ENCODE peak calls at places on chromosomes 4 and X, in four cellular contexts. Q is CD4-positive, CD25-positive, alpha-beta regulatory T cell; K is gastroesophageal sphincter; L is left ventricle myocardium superior. B is an unnamed sample.

GRCh38 chrX:39263946-39264483 is 462.8 kb downstream of the MID1IP1 start:
- ATAC-seq in K (no peak), Q (no peak), L (no peak), B (no peak)

GRCh38 chr4:152945639-152946038 is 9.5 kb downstream of the FHDC1 start:
- ATAC-seq in K (no peak), Q (no peak), L (no peak), B (no peak)

GRCh38 chr4:95547708-95548471 is 883 bp downstream of the UNC5C start:
- ATAC-seq in K (peak; percentile 16), Q (no peak), L (peak; percentile 16), B (no peak)

GRCh38 chrX:115318139-115318538 is 28.6 kb downstream of the LUZP4 start:
- ATAC-seq in K (no peak), L (no peak), Q (no peak), B (no peak)

GRCh38 chr4:85459736-85460135 is 15.2 kb upstream of the ARHGAP24 start:
- ATAC-seq in K (no peak), L (no peak), Q (no peak), B (no peak)

GRCh38 chr4:71774136-71774535 is 9.7 kb downstream of the GC start:
- ATAC-seq in L (no peak), K (no peak), Q (no peak), B (no peak)

GRCh38 chr4:99853993-99854392 is 37.4 kb downstream of the DAPP1 start:
- ATAC-seq in Q (no peak), K (no peak), L (no peak), B (no peak)

GRCh38 chrX:118872102-118872566 is 48.5 kb downstream of the ZCCHC12 start:
- ATAC-seq in K (peak; percentile 63), L (peak; percentile 94), Q (no peak), B (no peak)

GRCh38 chr4:17241835-17242234 is 270.1 kb downstream of the QDPR start:
- ATAC-seq in L (peak; percentile 70), K (no peak), Q (no peak), B (no peak)

GRCh38 chrX:139495324-139495723 is 35.2 kb upstream of the F9 start:
- ATAC-seq in L (no peak), Q (no peak), K (no peak), B (no peak)

GRCh38 chrX:9595131-9595530 is 130.3 kb downstream of the TBL1X start:
- ATAC-seq in L (no peak), Q (no peak), K (no peak), B (no peak)

GRCh38 chr4:77600521-77601451 is 4.8 kb upstream of the CXCL13 start:
- ATAC-seq in Q (no peak), K (no peak), L (no peak), B (no peak)

GRCh38 chr4:3293410-3294391 is 880 bp downstream of the RGS12 start:
- ATAC-seq in K (no peak), L (no peak), Q (no peak), B (no peak)

GRCh38 chr4:122658377-122658776 is 37.5 kb upstream of the IL21 start:
- ATAC-seq in L (no peak), K (no peak), Q (no peak), B (no peak)

GRCh38 chr4:123619326-123619725 is 222.7 kb downstream of the SPRY1 start:
- ATAC-seq in L (no peak), Q (no peak), K (no peak), B (no peak)

GRCh38 chrX:2705036-2705435 is 13.9 kb downstream of the CD99 start:
- ATAC-seq in K (peak; percentile 46), L (peak; percentile 80), Q (no peak), B (no peak)

B was measured in stimulated activated memory B cell treated with anti-CD40 and anti-IgM and Interleukin-4, amounts not matched to agents 10 μg/mL and 1 μg/mL and 100 μg/mL, for 72 hours.